ENCODE peak calls at places on chromosomes 2 and 18, in five cellular contexts. W is adipocyte, Q is globus pallidus, G is HuH-7, P is amniotic stem cell. Y is an unnamed sample.

GRCh38 chr18:13612111-13612997 is 114.0 kb downstream of the FAM210A start:
- DNase-seq in W (no peak), Q (peak), G (no peak), P (no peak), Y (no peak)

GRCh38 chr2:8481463-8482009 is 200.3 kb upstream of the ID2 start:
- DNase-seq in W (no peak), Q (no peak), G (no peak), P (no peak), Y (no peak)

GRCh38 chr2:180677928-180678327 is 302.5 kb upstream of the UBE2E3 start:
- DNase-seq in W (no peak), Q (no peak), G (no peak), P (no peak), Y (no peak)

GRCh38 chr2:85405076-85405402 is 5.1 kb downstream of the CAPG start:
- DNase-seq in W (peak), Q (no peak), G (no peak), P (no peak), Y (no peak)

GRCh38 chr2:160194351-160194750 is 5.7 kb downstream of the ITGB6 start:
- DNase-seq in W (no peak), Q (no peak), G (no peak), P (no peak), Y (no peak)

GRCh38 chr2:233764264-233764663 is 4.2 kb downstream of the UGT1A1 start:
- DNase-seq in W (peak), Q (no peak), G (no peak), P (no peak), Y (peak)

GRCh38 chr18:56233595-56233994 is 404.8 kb downstream of the TXNL1 start:
- DNase-seq in W (peak), Q (no peak), G (no peak), P (peak), Y (peak)

GRCh38 chr2:177029501-177029900 is 183.1 kb upstream of the HNRNPA3 start:
- DNase-seq in W (no peak), Q (no peak), G (no peak), P (no peak), Y (no peak)

GRCh38 chr18:31356025-31356424 is 20.6 kb upstream of the DSG4 start:
- DNase-seq in W (no peak), Q (no peak), G (no peak), P (no peak), Y (no peak)

GRCh38 chr2:232523682-232524597 is 2.0 kb upstream of the CHRND start:
- DNase-seq in W (peak), Q (peak), G (peak), P (no peak), Y (peak)

GRCh38 chr2:235270951-235271350 is 222.9 kb upstream of the AGAP1 start:
- DNase-seq in W (peak), Q (no peak), G (no peak), P (no peak), Y (peak)

GRCh38 chr2:167190053-167190452 is 301.8 kb downstream of the XIRP2 start:
- DNase-seq in W (peak), Q (no peak), G (no peak), P (no peak), Y (peak)

GRCh38 chr2:160288324-160288723 is 88.3 kb upstream of the ITGB6 start:
- DNase-seq in W (no peak), Q (no peak), G (no peak), P (no peak), Y (no peak)

GRCh38 chr2:91477731-91478672 is 2786.5 kb downstream of the RPIA start:
- DNase-seq in W (peak), Q (no peak), G (peak), P (no peak), Y (no peak)

GRCh38 chr2:197804758-197805597 is 585 bp downstream of the PLCL1 start:
- DNase-seq in W (peak), Q (no peak), G (no peak), P (no peak), Y (peak)

GRCh38 chr2:207619764-207620203 is 5.4 kb downstream of the METTL21A start:
- DNase-seq in W (no peak), Q (no peak), G (peak), P (no peak), Y (no peak)

GRCh38 chr18:21117385-21118135 is 5.9 kb upstream of the ROCK1 start:
- DNase-seq in W (peak), Q (peak), G (no peak), P (peak), Y (peak)

Y was measured in choroid plexus epithelial cell.